ENCODE peak calls at places on chromosomes 6 and 20, in nine cellular contexts. One of them, this sample, is unnamed.

GRCh38 chr6:142026471-142026870 is 106.3 kb upstream of the GJE1 start:
- DNase-seq in PC-3: peak
- DNase-seq in CD4-positive, alpha-beta T cell: no peak
- DNase-seq in astrocyte of the spinal cord: no peak
- DNase-seq in kidney epithelial cell: no peak
- DNase-seq in HFF-Myc: no peak
- DNase-seq in endodermal cell: no peak
- DNase-seq in OCI-LY7: no peak
- DNase-seq in psoas muscle: no peak
- DNase-seq in this sample: no peak

GRCh38 chr6:116370717-116371383 is at the start of gene DSE:
- DNase-seq in OCI-LY7: no peak
- DNase-seq in astrocyte of the spinal cord: peak
- DNase-seq in CD4-positive, alpha-beta T cell: peak
- DNase-seq in kidney epithelial cell: no peak
- DNase-seq in PC-3: peak
- DNase-seq in endodermal cell: peak
- DNase-seq in HFF-Myc: no peak
- DNase-seq in psoas muscle: peak
- DNase-seq in this sample: peak

GRCh38 chr20:44016525-44016924 is 101.9 kb downstream of the TOX2 start:
- DNase-seq in endodermal cell: no peak
- DNase-seq in psoas muscle: no peak
- DNase-seq in PC-3: no peak
- DNase-seq in kidney epithelial cell: no peak
- DNase-seq in astrocyte of the spinal cord: no peak
- DNase-seq in OCI-LY7: no peak
- DNase-seq in CD4-positive, alpha-beta T cell: no peak
- DNase-seq in HFF-Myc: no peak
- DNase-seq in this sample: no peak

GRCh38 chr20:25470045-25470444 is 62.6 kb downstream of the GINS1 start:
- DNase-seq in psoas muscle: no peak
- DNase-seq in CD4-positive, alpha-beta T cell: peak
- DNase-seq in PC-3: peak
- DNase-seq in astrocyte of the spinal cord: peak
- DNase-seq in HFF-Myc: no peak
- DNase-seq in OCI-LY7: peak
- DNase-seq in kidney epithelial cell: no peak
- DNase-seq in endodermal cell: peak
- DNase-seq in this sample: peak

GRCh38 chr6:102619585-102619984 is 1226.1 kb downstream of the GRIK2 start:
- DNase-seq in kidney epithelial cell: no peak
- DNase-seq in OCI-LY7: peak
- DNase-seq in endodermal cell: no peak
- DNase-seq in PC-3: peak
- DNase-seq in CD4-positive, alpha-beta T cell: no peak
- DNase-seq in astrocyte of the spinal cord: peak
- DNase-seq in HFF-Myc: no peak
- DNase-seq in psoas muscle: no peak
- DNase-seq in this sample: peak

GRCh38 chr6:108476381-108476780 is 84.3 kb upstream of the FOXO3 start:
- DNase-seq in HFF-Myc: no peak
- DNase-seq in astrocyte of the spinal cord: no peak
- DNase-seq in kidney epithelial cell: no peak
- DNase-seq in endodermal cell: no peak
- DNase-seq in psoas muscle: no peak
- DNase-seq in PC-3: no peak
- DNase-seq in CD4-positive, alpha-beta T cell: no peak
- DNase-seq in OCI-LY7: no peak
- DNase-seq in this sample: no peak

GRCh38 chr6:6583836-6584235 is 4.7 kb upstream of the LY86 start:
- DNase-seq in kidney epithelial cell: no peak
- DNase-seq in psoas muscle: no peak
- DNase-seq in astrocyte of the spinal cord: no peak
- DNase-seq in CD4-positive, alpha-beta T cell: no peak
- DNase-seq in OCI-LY7: peak
- DNase-seq in endodermal cell: no peak
- DNase-seq in PC-3: no peak
- DNase-seq in HFF-Myc: no peak
- DNase-seq in this sample: no peak

GRCh38 chr6:37489697-37490336 is 9.9 kb downstream of the CCDC167 start:
- DNase-seq in HFF-Myc: no peak
- DNase-seq in astrocyte of the spinal cord: no peak
- DNase-seq in kidney epithelial cell: no peak
- DNase-seq in psoas muscle: no peak
- DNase-seq in OCI-LY7: peak
- DNase-seq in CD4-positive, alpha-beta T cell: no peak
- DNase-seq in endodermal cell: peak
- DNase-seq in PC-3: no peak
- DNase-seq in this sample: no peak

GRCh38 chr6:2196079-2196679 is 49.2 kb downstream of the GMDS start:
- DNase-seq in astrocyte of the spinal cord: peak
- DNase-seq in endodermal cell: peak
- DNase-seq in CD4-positive, alpha-beta T cell: no peak
- DNase-seq in kidney epithelial cell: no peak
- DNase-seq in PC-3: peak
- DNase-seq in psoas muscle: no peak
- DNase-seq in HFF-Myc: peak
- DNase-seq in OCI-LY7: peak
- DNase-seq in this sample: peak

GRCh38 chr6:127518212-127518709 is 874 bp downstream of the MTCL3 start:
- DNase-seq in endodermal cell: peak
- DNase-seq in OCI-LY7: no peak
- DNase-seq in kidney epithelial cell: no peak
- DNase-seq in astrocyte of the spinal cord: no peak
- DNase-seq in PC-3: no peak
- DNase-seq in HFF-Myc: no peak
- DNase-seq in psoas muscle: no peak
- DNase-seq in CD4-positive, alpha-beta T cell: no peak
- DNase-seq in this sample: no peak

GRCh38 chr20:44154521-44155001 is 32.4 kb downstream of the JPH2 start:
- DNase-seq in endodermal cell: peak
- DNase-seq in kidney epithelial cell: no peak
- DNase-seq in OCI-LY7: no peak
- DNase-seq in PC-3: no peak
- DNase-seq in psoas muscle: no peak
- DNase-seq in HFF-Myc: no peak
- DNase-seq in CD4-positive, alpha-beta T cell: no peak
- DNase-seq in astrocyte of the spinal cord: no peak
- DNase-seq in this sample: no peak

GRCh38 chr20:22691369-22692118 is 107.2 kb upstream of the FOXA2 start:
- DNase-seq in psoas muscle: peak
- DNase-seq in OCI-LY7: peak
- DNase-seq in endodermal cell: peak
- DNase-seq in kidney epithelial cell: no peak
- DNase-seq in astrocyte of the spinal cord: peak
- DNase-seq in CD4-positive, alpha-beta T cell: peak
- DNase-seq in PC-3: peak
- DNase-seq in HFF-Myc: peak
- DNase-seq in this sample: peak

GRCh38 chr6:169845426-169846285 is 94.2 kb downstream of the ERMARD start:
- DNase-seq in CD4-positive, alpha-beta T cell: no peak
- DNase-seq in kidney epithelial cell: no peak
- DNase-seq in psoas muscle: no peak
- DNase-seq in endodermal cell: peak
- DNase-seq in OCI-LY7: no peak
- DNase-seq in PC-3: no peak
- DNase-seq in astrocyte of the spinal cord: no peak
- DNase-seq in HFF-Myc: no peak
- DNase-seq in this sample: no peak

GRCh38 chr20:47878601-47879004 is 93.3 kb upstream of the SULF2 start:
- DNase-seq in endodermal cell: no peak
- DNase-seq in HFF-Myc: no peak
- DNase-seq in OCI-LY7: no peak
- DNase-seq in astrocyte of the spinal cord: no peak
- DNase-seq in CD4-positive, alpha-beta T cell: no peak
- DNase-seq in PC-3: peak
- DNase-seq in psoas muscle: no peak
- DNase-seq in kidney epithelial cell: no peak
- DNase-seq in this sample: no peak

GRCh38 chr20:51569815-51570741 is 27.6 kb upstream of the NFATC2 start:
- DNase-seq in psoas muscle: peak
- DNase-seq in astrocyte of the spinal cord: no peak
- DNase-seq in HFF-Myc: no peak
- DNase-seq in endodermal cell: no peak
- DNase-seq in OCI-LY7: no peak
- DNase-seq in CD4-positive, alpha-beta T cell: no peak
- DNase-seq in PC-3: peak
- DNase-seq in kidney epithelial cell: no peak
- DNase-seq in this sample: no peak

GRCh38 chr6:113596907-113597583 is 260.1 kb upstream of the MARCKS start:
- DNase-seq in HFF-Myc: no peak
- DNase-seq in psoas muscle: no peak
- DNase-seq in astrocyte of the spinal cord: peak
- DNase-seq in CD4-positive, alpha-beta T cell: no peak
- DNase-seq in OCI-LY7: peak
- DNase-seq in PC-3: no peak
- DNase-seq in kidney epithelial cell: no peak
- DNase-seq in endodermal cell: no peak
- DNase-seq in this sample: no peak

GRCh38 chr20:21240394-21240793 is 62.7 kb upstream of the XRN2 start:
- DNase-seq in CD4-positive, alpha-beta T cell: no peak
- DNase-seq in kidney epithelial cell: no peak
- DNase-seq in endodermal cell: peak
- DNase-seq in HFF-Myc: no peak
- DNase-seq in PC-3: no peak
- DNase-seq in astrocyte of the spinal cord: no peak
- DNase-seq in psoas muscle: no peak
- DNase-seq in OCI-LY7: no peak
- DNase-seq in this sample: no peak

GRCh38 chr6:129440691-129441090 is 269.3 kb downstream of the ARHGAP18 start:
- DNase-seq in kidney epithelial cell: no peak
- DNase-seq in astrocyte of the spinal cord: peak
- DNase-seq in CD4-positive, alpha-beta T cell: no peak
- DNase-seq in HFF-Myc: peak
- DNase-seq in PC-3: no peak
- DNase-seq in psoas muscle: no peak
- DNase-seq in endodermal cell: peak
- DNase-seq in OCI-LY7: no peak
- DNase-seq in this sample: no peak

GRCh38 chr6:45377555-45378323 is at the start of gene SUPT3H:
- DNase-seq in PC-3: peak
- DNase-seq in psoas muscle: peak
- DNase-seq in OCI-LY7: peak
- DNase-seq in astrocyte of the spinal cord: peak
- DNase-seq in CD4-positive, alpha-beta T cell: peak
- DNase-seq in kidney epithelial cell: peak
- DNase-seq in endodermal cell: peak
- DNase-seq in HFF-Myc: peak
- DNase-seq in this sample: peak
- TF ChIP-seq CTCF in PC-3: peak
- TF ChIP-seq CTCF in psoas muscle: peak
- TF ChIP-seq CTCF in OCI-LY7: peak
- TF ChIP-seq CTCF in astrocyte of the spinal cord: peak
- TF ChIP-seq CTCF in CD4-positive, alpha-beta T cell: no peak
- TF ChIP-seq CTCF in kidney epithelial cell: no peak
- TF ChIP-seq CTCF in endodermal cell: peak
- TF ChIP-seq CTCF in HFF-Myc: peak
- TF ChIP-seq CTCF in this sample: no peak

GRCh38 chr6:144364208-144364718 is 79.1 kb downstream of the UTRN start:
- DNase-seq in endodermal cell: no peak
- DNase-seq in kidney epithelial cell: no peak
- DNase-seq in psoas muscle: no peak
- DNase-seq in HFF-Myc: no peak
- DNase-seq in CD4-positive, alpha-beta T cell: no peak
- DNase-seq in OCI-LY7: no peak
- DNase-seq in PC-3: no peak
- DNase-seq in astrocyte of the spinal cord: no peak
- DNase-seq in this sample: no peak

GRCh38 chr6:144360401-144360800 is 75.3 kb downstream of the UTRN start:
- DNase-seq in PC-3: peak
- DNase-seq in endodermal cell: no peak
- DNase-seq in astrocyte of the spinal cord: no peak
- DNase-seq in OCI-LY7: no peak
- DNase-seq in HFF-Myc: no peak
- DNase-seq in psoas muscle: no peak
- DNase-seq in kidney epithelial cell: no peak
- DNase-seq in CD4-positive, alpha-beta T cell: no peak
- DNase-seq in this sample: no peak

GRCh38 chr6:144364727-144365126 is 79.6 kb downstream of the UTRN start:
- DNase-seq in kidney epithelial cell: no peak
- DNase-seq in PC-3: no peak
- DNase-seq in CD4-positive, alpha-beta T cell: no peak
- DNase-seq in OCI-LY7: no peak
- DNase-seq in HFF-Myc: no peak
- DNase-seq in psoas muscle: no peak
- DNase-seq in astrocyte of the spinal cord: no peak
- DNase-seq in endodermal cell: no peak
- DNase-seq in this sample: no peak

GRCh38 chr6:144361027-144361426 is 75.9 kb downstream of the UTRN start:
- DNase-seq in HFF-Myc: no peak
- DNase-seq in kidney epithelial cell: no peak
- DNase-seq in CD4-positive, alpha-beta T cell: no peak
- DNase-seq in psoas muscle: no peak
- DNase-seq in endodermal cell: no peak
- DNase-seq in astrocyte of the spinal cord: no peak
- DNase-seq in OCI-LY7: no peak
- DNase-seq in PC-3: no peak
- DNase-seq in this sample: no peak

GRCh38 chr6:144362042-144363018 is 77.2 kb downstream of the UTRN start:
- DNase-seq in kidney epithelial cell: no peak
- DNase-seq in endodermal cell: no peak
- DNase-seq in OCI-LY7: no peak
- DNase-seq in CD4-positive, alpha-beta T cell: no peak
- DNase-seq in psoas muscle: no peak
- DNase-seq in HFF-Myc: no peak
- DNase-seq in PC-3: no peak
- DNase-seq in astrocyte of the spinal cord: peak
- DNase-seq in this sample: no peak
- TF ChIP-seq CTCF in kidney epithelial cell: no peak
- TF ChIP-seq CTCF in endodermal cell: no peak
- TF ChIP-seq CTCF in OCI-LY7: no peak
- TF ChIP-seq CTCF in CD4-positive, alpha-beta T cell: no peak
- TF ChIP-seq CTCF in psoas muscle: no peak
- TF ChIP-seq CTCF in HFF-Myc: no peak
- TF ChIP-seq CTCF in PC-3: no peak
- TF ChIP-seq CTCF in astrocyte of the spinal cord: no peak
- TF ChIP-seq CTCF in this sample: no peak

DNA sequence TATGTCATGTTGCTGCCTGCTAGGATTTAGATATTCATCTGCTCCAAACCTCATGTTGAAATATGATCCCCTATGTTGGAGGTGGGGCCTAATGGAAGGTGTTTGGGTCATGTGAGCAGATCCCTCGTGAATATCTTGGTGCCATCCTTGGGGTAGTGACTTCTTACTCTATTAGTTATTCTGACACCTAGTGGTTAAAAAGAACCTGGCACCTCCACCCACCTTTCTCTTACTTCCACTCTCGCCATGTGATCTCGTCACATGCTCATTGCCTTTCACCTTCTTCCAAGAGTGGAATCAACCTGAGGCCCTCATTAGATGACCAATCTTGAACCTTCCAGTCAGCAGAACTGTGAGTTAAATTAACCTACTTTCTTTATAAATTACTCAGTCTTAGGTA is 549.4 kb upstream of the SYNCRIP start:
- DNase-seq in OCI-LY7: peak
- DNase-seq in endodermal cell: peak
- DNase-seq in HFF-Myc: no peak
- DNase-seq in CD4-positive, alpha-beta T cell: no peak
- DNase-seq in astrocyte of the spinal cord: no peak
- DNase-seq in kidney epithelial cell: no peak
- DNase-seq in PC-3: peak
- DNase-seq in psoas muscle: no peak
- DNase-seq in this sample: no peak
- TF ChIP-seq CTCF in OCI-LY7: peak
- TF ChIP-seq CTCF in endodermal cell: peak
- TF ChIP-seq CTCF in HFF-Myc: no peak
- TF ChIP-seq CTCF in CD4-positive, alpha-beta T cell: peak
- TF ChIP-seq CTCF in astrocyte of the spinal cord: no peak
- TF ChIP-seq CTCF in kidney epithelial cell: peak
- TF ChIP-seq CTCF in PC-3: peak
- TF ChIP-seq CTCF in psoas muscle: no peak
- TF ChIP-seq CTCF in this sample: peak

GRCh38 chr6:135438907-135439535 is 58.5 kb downstream of the AHI1 start:
- DNase-seq in kidney epithelial cell: no peak
- DNase-seq in PC-3: peak
- DNase-seq in OCI-LY7: peak
- DNase-seq in endodermal cell: no peak
- DNase-seq in HFF-Myc: peak
- DNase-seq in psoas muscle: no peak
- DNase-seq in CD4-positive, alpha-beta T cell: no peak
- DNase-seq in astrocyte of the spinal cord: peak
- DNase-seq in this sample: no peak
- TF ChIP-seq CTCF in kidney epithelial cell: peak
- TF ChIP-seq CTCF in PC-3: peak
- TF ChIP-seq CTCF in OCI-LY7: peak
- TF ChIP-seq CTCF in endodermal cell: peak
- TF ChIP-seq CTCF in HFF-Myc: peak
- TF ChIP-seq CTCF in psoas muscle: peak
- TF ChIP-seq CTCF in CD4-positive, alpha-beta T cell: peak
- TF ChIP-seq CTCF in astrocyte of the spinal cord: peak
- TF ChIP-seq CTCF in this sample: peak

This sample was measured in endothelial cell.